ENCODE peak calls at places on chromosomes 7 and 10, in five cellular contexts. B, E, M, G and K are unnamed samples.
A peak's percentile ranks its signal among the peaks of the same experiment; 100 is the strongest.

GRCh38 chr7:28128608-28129007 is 52.0 kb downstream of the JAZF1 start:
- DNase-seq in E (peak; percentile 66), B (no peak), G (no peak), M (no peak), K (peak; percentile 70)

GRCh38 chr10:122098924-122099323 is 110.0 kb downstream of the TACC2 start:
- DNase-seq in M (no peak), B (no peak), G (no peak), E (peak; percentile 41), K (no peak)

GRCh38 chr7:94054130-94054529 is 50.0 kb upstream of the BET1 start:
- DNase-seq in E (no peak), B (no peak), M (no peak), G (no peak), K (no peak)

GRCh38 chr7:129163875-129164544 is 19.5 kb downstream of the TSPAN33 start:
- DNase-seq in E (peak; percentile 85), G (no peak), M (no peak), B (no peak), K (peak; percentile 70)

GRCh38 chr7:116354546-116355422 is 144.4 kb downstream of the TES start:
- DNase-seq in E (peak; percentile 98), M (no peak), G (peak; percentile 92), B (peak; percentile 39), K (peak; percentile 99)

GRCh38 chr7:128427289-128427891 is 17.6 kb upstream of the IMPDH1 start:
- DNase-seq in M (no peak), G (no peak), E (peak; percentile 78), B (no peak), K (peak; percentile 58)

GRCh38 chr7:158751743-158752142 is 47.1 kb upstream of the NCAPG2 start:
- DNase-seq in E (no peak), M (no peak), G (no peak), B (no peak), K (no peak)

GRCh38 chr7:141702047-141702567 is at the start of gene DENND11:
- DNase-seq in G (peak; percentile 58), M (no peak), B (peak; percentile 56), E (peak; percentile 9), K (peak; percentile 39)

GRCh38 chr7:100486753-100487446 is 3.2 kb downstream of the NYAP1 start:
- DNase-seq in G (no peak), M (no peak), E (no peak), B (no peak), K (peak; percentile 26)

GRCh38 chr7:142300689-142301088 is 42.8 kb upstream of the PRSS58 start:
- DNase-seq in E (no peak), G (peak; percentile 27), M (no peak), B (no peak), K (no peak)

GRCh38 chr10:104308439-104308903 is 29.8 kb downstream of the ITPRIP start:
- DNase-seq in B (no peak), M (no peak), G (no peak), E (no peak), K (no peak)

GRCh38 chr7:17299477-17299991 is 1.1 kb downstream of the AHR start:
- DNase-seq in E (peak; percentile 52), B (no peak), G (peak; percentile 23), M (no peak), K (no peak)

GRCh38 chr7:43884209-43884608 is 14.9 kb upstream of the MRPS24 start:
- DNase-seq in G (no peak), B (no peak), M (no peak), E (no peak), K (no peak)

GRCh38 chr10:56785292-56785691 is 424.2 kb upstream of the ZWINT start:
- DNase-seq in G (no peak), B (no peak), M (no peak), E (no peak), K (no peak)

GRCh38 chr10:44386546-44387052 is 1.7 kb upstream of the CXCL12 start:
- DNase-seq in M (no peak), B (peak; percentile 74), G (peak; percentile 42), E (peak; percentile 70), K (peak; percentile 67)

GRCh38 chr10:91196268-91197043 is 24.0 kb upstream of the PCGF5 start:
- DNase-seq in E (no peak), G (no peak), M (no peak), B (no peak), K (no peak)

GRCh38 chr10:99827906-99828305 is 45.5 kb downstream of the ABCC2 start:
- DNase-seq in B (no peak), M (no peak), E (peak; percentile 26), G (no peak), K (no peak)

GRCh38 chr7:106514887-106515286 is 146.1 kb downstream of the CCDC71L start:
- DNase-seq in M (no peak), B (no peak), G (no peak), E (peak; percentile 71), K (peak; percentile 52)

GRCh38 chr7:91126762-91127161 is 137.5 kb upstream of the FZD1 start:
- DNase-seq in B (no peak), G (no peak), E (no peak), M (no peak), K (no peak)

GRCh38 chr10:6574777-6575176 is 5.3 kb downstream of the PRKCQ start:
- DNase-seq in M (no peak), B (no peak), G (no peak), E (no peak), K (no peak)

GRCh38 chr7:101168412-101169049 is 3.2 kb upstream of the VGF start:
- DNase-seq in M (no peak), B (no peak), E (no peak), G (no peak), K (no peak)

GRCh38 chr10:73653701-73654100 is 2.1 kb downstream of the SYNPO2L start:
- DNase-seq in G (no peak), B (no peak), E (no peak), M (no peak), K (peak; percentile 24)

GRCh38 chr7:77157446-77157845 is 35.0 kb downstream of the CCDC146 start:
- DNase-seq in M (no peak), G (no peak), E (peak; percentile 47), B (no peak), K (peak; percentile 7)

GRCh38 chr10:103933557-103934121 is 15.7 kb upstream of the STN1 start:
- DNase-seq in E (no peak), G (no peak), M (peak; percentile 53), B (no peak), K (no peak)

GRCh38 chr10:58952747-58953466 is 223.5 kb upstream of the PHYHIPL start:
- DNase-seq in M (no peak), G (peak; percentile 15), B (no peak), E (peak; percentile 80), K (peak; percentile 74)

GRCh38 chr7:149883452-149883861 is 9.7 kb downstream of the ATP6V0E2 start:
- DNase-seq in M (peak; percentile 76), B (peak; percentile 58), G (peak; percentile 58), E (peak; percentile 46), K (peak; percentile 27)

GRCh38 chr10:132585732-132586722 is 48.4 kb downstream of the INPP5A start:
- DNase-seq in E (no peak), G (no peak), M (no peak), B (no peak), K (no peak)

GRCh38 chr10:13784067-13784466 is 197.3 kb downstream of the PRPF18 start:
- DNase-seq in G (no peak), B (no peak), M (no peak), E (no peak), K (no peak)

GRCh38 chr10:133127291-133128125 is 32.5 kb upstream of the KNDC1 start:
- DNase-seq in E (no peak), M (peak; percentile 27), B (peak; percentile 13), G (no peak), K (no peak)

GRCh38 chr7:2355079-2356008 is 717 bp downstream of the EIF3B start:
- DNase-seq in M (no peak), B (peak; percentile 30), G (peak; percentile 25), E (no peak), K (no peak)

GRCh38 chr10:1193561-1193960 is 137.4 kb downstream of the WDR37 start:
- DNase-seq in M (no peak), G (no peak), E (peak; percentile 1), B (no peak), K (no peak)

GRCh38 chr7:74047804-74048380 is 19.9 kb downstream of the ELN start:
- DNase-seq in G (no peak), B (peak; percentile 8), M (no peak), E (no peak), K (no peak)

GRCh38 chr7:964401-965231 is 10.1 kb upstream of the ADAP1 start:
- DNase-seq in G (no peak), B (peak; percentile 39), E (peak; percentile 94), M (peak; percentile 82), K (peak; percentile 71)

GRCh38 chr7:35248576-35249536 is 5.0 kb downstream of the TBX20 start:
- DNase-seq in G (peak; percentile 31), M (no peak), E (no peak), B (no peak), K (no peak)

GRCh38 chr7:96701258-96701657 is 8.4 kb downstream of the SEM1 start:
- DNase-seq in M (no peak), B (no peak), G (no peak), E (no peak), K (no peak)

GRCh38 chr7:17444673-17445072 is 146.2 kb downstream of the AHR start:
- DNase-seq in E (peak; percentile 54), M (no peak), B (no peak), G (peak; percentile 34), K (no peak)

GRCh38 chr7:36723951-36724664 is at the start of gene AOAH:
- DNase-seq in M (peak; percentile 51), B (peak; percentile 41), E (no peak), G (no peak), K (no peak)

GRCh38 chr10:4512557-4513286 is 313.3 kb upstream of the AKR1E2 start:
- DNase-seq in B (no peak), G (peak; percentile 3), M (no peak), E (peak; percentile 75), K (peak; percentile 71)
- TF ChIP-seq CTCF in B (peak; percentile 23), G (peak; percentile 33), M (no peak), E (peak; percentile 71), K (peak; percentile 73)

GRCh38 chr7:131861620-131862346 is 305.4 kb upstream of the PODXL start:
- DNase-seq in B (no peak), M (no peak), G (no peak), E (peak; percentile 79), K (peak; percentile 42)

DNA sequence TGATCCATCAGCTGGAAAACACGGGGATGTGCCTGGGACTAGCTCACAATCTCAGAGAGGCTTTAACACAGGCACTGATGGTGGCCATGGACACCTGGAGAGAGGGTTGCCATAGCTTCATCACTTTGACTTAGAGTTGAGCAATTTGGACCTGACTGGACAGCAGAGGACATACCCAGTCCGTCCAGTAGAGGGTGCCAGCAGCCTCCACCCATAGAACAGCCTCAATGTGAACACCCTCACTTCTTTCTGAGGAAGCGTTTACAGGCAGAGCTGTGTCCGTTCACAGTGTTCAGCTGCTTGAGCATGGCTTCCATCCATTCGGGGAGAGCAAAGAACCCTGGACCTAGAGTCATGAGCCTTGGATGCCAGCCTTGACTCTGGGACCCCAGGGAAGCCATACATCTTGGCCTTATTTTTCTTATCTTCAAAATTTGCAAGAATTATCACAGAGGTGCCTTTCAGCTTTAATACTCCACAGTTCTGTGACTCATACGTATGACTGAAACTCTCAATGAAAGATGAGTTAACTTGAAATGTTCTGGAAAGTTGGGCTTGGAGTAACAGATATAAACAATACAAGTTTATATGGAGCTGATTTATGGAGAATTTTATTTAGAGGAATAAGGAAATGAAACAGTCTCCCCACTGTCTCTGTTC is 302.9 kb upstream of the PODXL start:
- DNase-seq in B (peak; percentile 50), E (peak; percentile 83), M (peak; percentile 76), G (peak; percentile 64), K (peak; percentile 75)
- H3K4me3 ChIP-seq in B (no peak overlapping the region), E (no peak overlapping the region), M (no peak overlapping the region), G (no peak overlapping the region), K (no peak overlapping the region)

GRCh38 chr10:70087641-70088040 is 35.0 kb downstream of the MACROH2A2 start:
- DNase-seq in B (no peak), M (no peak), G (no peak), E (peak; percentile 35), K (peak; percentile 16)
- TF ChIP-seq CTCF in B (no peak), M (no peak), G (no peak), E (no peak), K (no peak)

GRCh38 chr7:130350945-130351663 is 6.5 kb downstream of the CPA5 start:
- DNase-seq in M (no peak), G (no peak), E (no peak), B (no peak), K (no peak)
- H3K4me3 ChIP-seq in M (no peak overlapping the region), G (no peak overlapping the region), E (no peak overlapping the region), B (no peak overlapping the region), K (no peak overlapping the region)